ENCODE peak calls at places on chromosome 7, in four cellular contexts. Y is NCI-H345, N is COLO829, L is NAMALWA. E is an unnamed sample.
A peak's percentile ranks its signal among the peaks of the same experiment; 100 is the strongest.

GRCh38 chr7:157250605-157251228 is 86.1 kb upstream of the DNAJB6 start:
- DNase-seq in L (peak; percentile 88), Y (peak; percentile 65), N (peak; percentile 14), E (no peak)

GRCh38 chr7:210401-210925 is 18.1 kb downstream of the FAM20C start:
- DNase-seq in L (no peak), N (no peak), Y (no peak), E (no peak)

GRCh38 chr7:64618785-64619456 is 47.0 kb upstream of the ZNF107 start:
- DNase-seq in Y (peak; percentile 42), L (peak; percentile 92), N (peak; percentile 48), E (no peak)

GRCh38 chr7:216360-217300 is 24.3 kb downstream of the FAM20C start:
- DNase-seq in L (no peak), Y (no peak), N (no peak), E (no peak)

GRCh38 chr7:28768577-28769147 is 189.5 kb downstream of the TRIL start:
- DNase-seq in Y (no peak), N (peak; percentile 76), L (no peak), E (no peak)

GRCh38 chr7:98230746-98231471 is 19.7 kb downstream of the BHLHA15 start:
- DNase-seq in N (no peak), Y (no peak), L (no peak), E (no peak)

GRCh38 chr7:451255-452229 is 68.1 kb downstream of the PDGFA start:
- DNase-seq in N (no peak), Y (no peak), L (no peak), E (no peak)

GRCh38 chr7:147298611-147299043 is 1182.0 kb downstream of the CNTNAP2 start:
- DNase-seq in L (no peak), N (no peak), Y (peak; percentile 87), E (no peak)

GRCh38 chr7:29281782-29282541 is 87.4 kb downstream of the CHN2 start:
- DNase-seq in Y (peak; percentile 89), N (no peak), L (peak; percentile 55), E (no peak)